ENCODE peak calls at places on chromosomes 12 and 14, in seven cellular contexts. X, I, T, V, O, B and D are unnamed samples.

GRCh38 chr12:62632521-62632920 is 165.9 kb downstream of the MON2 start:
- DNase-seq in X (peak), I (peak), T (peak), V (peak), O (no peak), B (peak), D (peak)

GRCh38 chr14:61561144-61561543 is 134.2 kb upstream of the HIF1A start:
- DNase-seq in X (no peak), I (no peak), T (no peak), V (no peak), O (peak), B (no peak), D (no peak)

GRCh38 chr12:130137141-130138018 is 24.9 kb upstream of the FZD10 start:
- DNase-seq in X (no peak), I (no peak), T (no peak), V (no peak), O (peak), B (no peak), D (no peak)

GRCh38 chr12:49944046-49944445 is 6.5 kb upstream of the AQP2 start:
- DNase-seq in X (no peak), I (no peak), T (no peak), V (no peak), O (no peak), B (no peak), D (no peak)

GRCh38 chr12:123000578-123000977 is 20.1 kb downstream of the ARL6IP4 start:
- DNase-seq in X (no peak), I (no peak), T (no peak), V (no peak), O (no peak), B (no peak), D (no peak)

GRCh38 chr14:92850492-92850891 is 56.4 kb downstream of the GOLGA5 start:
- DNase-seq in X (no peak), I (no peak), T (no peak), V (no peak), O (peak), B (no peak), D (no peak)

GRCh38 chr14:54500744-54501143 is 9.0 kb upstream of the CGRRF1 start:
- DNase-seq in X (no peak), I (no peak), T (no peak), V (no peak), O (no peak), B (no peak), D (no peak)

GRCh38 chr14:35861204-35861868 is 35.2 kb downstream of the BRMS1L start:
- DNase-seq in X (no peak), I (no peak), T (no peak), V (no peak), O (no peak), B (no peak), D (no peak)

GRCh38 chr12:33663000-33663654 is 223.5 kb upstream of the SYT10 start:
- DNase-seq in X (no peak), I (no peak), T (no peak), V (no peak), O (no peak), B (no peak), D (no peak)

GRCh38 chr14:80275208-80275850 is 64.0 kb upstream of the DIO2 start:
- DNase-seq in X (no peak), I (no peak), T (no peak), V (no peak), O (peak), B (no peak), D (no peak)

GRCh38 chr12:124152733-124153132 is 142.2 kb upstream of the RFLNA start:
- DNase-seq in X (no peak), I (no peak), T (no peak), V (no peak), O (no peak), B (no peak), D (no peak)

GRCh38 chr14:81336009-81336408 is 64.1 kb downstream of the STON2 start:
- DNase-seq in X (no peak), I (no peak), T (no peak), V (no peak), O (no peak), B (no peak), D (no peak)

GRCh38 chr12:88453323-88453722 is 126.9 kb downstream of the KITLG start:
- DNase-seq in X (no peak), I (no peak), T (no peak), V (no peak), O (no peak), B (no peak), D (no peak)

GRCh38 chr14:63404906-63405305 is 86.2 kb upstream of the GPHB5 start:
- DNase-seq in X (no peak), I (no peak), T (no peak), V (no peak), O (no peak), B (no peak), D (no peak)

GRCh38 chr14:68386446-68386845 is 406.4 kb downstream of the ZFP36L1 start:
- DNase-seq in X (no peak), I (no peak), T (no peak), V (no peak), O (no peak), B (no peak), D (no peak)

GRCh38 chr14:68389973-68390372 is 402.9 kb downstream of the ZFP36L1 start:
- DNase-seq in X (no peak), I (no peak), T (no peak), V (no peak), O (no peak), B (no peak), D (no peak)

GRCh38 chr14:68384881-68385280 is 408.0 kb downstream of the ZFP36L1 start:
- DNase-seq in X (no peak), I (no peak), T (no peak), V (no peak), O (no peak), B (no peak), D (no peak)

GRCh38 chr14:68384335-68384734 is 408.5 kb downstream of the ZFP36L1 start:
- DNase-seq in X (no peak), I (no peak), T (peak), V (peak), O (no peak), B (no peak), D (no peak)

DNA sequence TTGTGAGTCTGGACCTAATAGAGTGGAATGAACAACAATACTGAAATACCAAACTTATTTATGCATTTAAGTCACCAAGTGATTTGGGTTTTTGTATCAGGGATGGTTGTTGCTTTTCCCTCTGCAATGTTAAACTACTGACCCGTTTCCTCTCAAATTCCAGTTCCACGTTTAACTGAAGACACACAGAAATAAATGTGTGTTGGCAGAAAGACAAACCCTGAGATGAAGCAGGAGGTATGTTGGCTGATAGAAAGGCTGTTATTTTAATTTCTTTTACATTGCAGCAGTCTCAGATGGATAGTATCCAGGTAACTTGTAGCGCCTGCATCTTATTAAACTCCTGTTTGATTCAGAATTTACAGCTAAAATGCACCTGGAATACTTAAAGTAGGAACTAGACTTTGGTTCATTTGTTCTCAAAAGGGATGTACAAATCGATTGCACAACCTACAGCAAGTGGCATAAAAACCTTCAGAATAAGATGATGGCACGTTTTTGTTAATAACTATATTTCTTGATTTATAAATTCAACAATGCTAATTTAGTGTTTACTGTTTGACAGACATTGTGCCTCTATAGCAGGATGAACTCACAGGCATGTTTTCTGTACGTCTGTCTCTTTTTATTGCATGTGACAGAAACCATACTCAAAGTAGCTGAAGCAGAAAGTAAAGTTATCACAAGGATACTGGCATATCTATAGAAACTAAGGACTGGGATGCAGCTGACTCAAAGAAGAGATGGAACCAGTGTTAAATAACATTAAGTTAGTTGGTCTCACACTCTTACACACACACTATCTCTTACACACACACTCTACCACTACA is 405.7 kb downstream of the ZFP36L1 start:
- DNase-seq in X (no peak), I (no peak), T (no peak), V (no peak), O (no peak), B (no peak), D (no peak)
- TF ChIP-seq CTCF in X (no peak), I (no peak), T (no peak), V (no peak), O (no peak), B (no peak), D (no peak)

GRCh38 chr12:32062841-32063240 is 43.8 kb upstream of the BICD1 start:
- DNase-seq in X (no peak), I (no peak), T (no peak), V (no peak), O (no peak), B (no peak), D (no peak)
- TF ChIP-seq CTCF in X (no peak), I (no peak), T (no peak), V (no peak), O (no peak), B (no peak), D (peak)

DNA sequence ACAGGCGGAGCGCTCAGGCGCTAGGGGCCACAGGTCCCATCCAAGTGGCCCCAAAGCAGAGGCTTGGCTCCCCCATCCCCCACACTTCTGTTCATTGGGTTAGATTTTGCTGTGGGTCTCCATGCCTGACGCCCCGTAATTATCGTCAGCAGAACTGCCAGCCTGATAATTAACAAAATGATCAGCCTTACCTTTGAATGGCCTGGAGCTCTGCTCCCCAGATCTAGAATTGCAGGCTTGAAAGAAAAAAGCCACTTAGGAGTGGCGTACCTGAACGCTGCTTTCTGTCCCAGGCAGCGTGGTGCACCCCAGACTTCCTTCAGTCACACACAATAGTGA is 28.7 kb upstream of the LRP1-AS start:
- DNase-seq in X (no peak), I (no peak), T (no peak), V (no peak), O (no peak), B (no peak), D (no peak)
- TF ChIP-seq CTCF in X (no peak), I (peak), T (peak), V (no peak), O (no peak), B (no peak), D (no peak)

GRCh38 chr12:12209043-12209442 is 57.8 kb downstream of the LRP6 start:
- DNase-seq in X (no peak), I (no peak), T (no peak), V (no peak), O (no peak), B (no peak), D (no peak)

GRCh38 chr12:12206776-12207388 is 60.0 kb downstream of the LRP6 start:
- DNase-seq in X (no peak), I (no peak), T (no peak), V (no peak), O (no peak), B (no peak), D (no peak)

GRCh38 chr12:12210416-12210815 is 56.4 kb downstream of the LRP6 start:
- DNase-seq in X (no peak), I (no peak), T (no peak), V (no peak), O (no peak), B (no peak), D (no peak)

GRCh38 chr12:12209675-12210074 is 57.2 kb downstream of the LRP6 start:
- DNase-seq in X (no peak), I (no peak), T (no peak), V (no peak), O (no peak), B (no peak), D (no peak)

DNA sequence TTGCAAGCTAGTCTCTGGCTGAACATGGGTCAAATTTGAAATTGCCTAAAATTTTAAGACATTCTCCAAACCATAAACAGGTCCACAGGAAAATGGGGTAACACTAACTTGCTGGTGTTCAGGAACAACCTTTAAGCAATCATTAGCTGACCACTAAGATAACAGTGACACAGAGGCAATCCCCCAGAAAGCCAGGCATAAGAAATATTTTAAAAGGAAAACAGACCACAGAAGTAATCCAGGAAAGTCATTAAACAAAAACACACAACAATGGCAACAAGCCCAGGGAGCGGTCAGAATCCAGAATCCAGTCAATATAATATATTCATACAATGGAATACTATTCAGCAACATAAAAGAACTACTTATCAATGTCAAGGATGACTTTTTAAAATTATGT is 59.1 kb downstream of the LRP6 start:
- DNase-seq in X (no peak), I (no peak), T (no peak), V (no peak), O (no peak), B (no peak), D (no peak)
- TF ChIP-seq CTCF in X (no peak), I (no peak), T (no peak), V (no peak), O (no peak), B (no peak), D (no peak)

GRCh38 chr14:59123975-59124374 is 64.5 kb upstream of the DAAM1 start:
- DNase-seq in X (no peak), I (no peak), T (no peak), V (no peak), O (peak), B (no peak), D (no peak)
- TF ChIP-seq CTCF in X (no peak), I (no peak), T (no peak), V (peak), O (peak), B (no peak), D (peak)

DNA sequence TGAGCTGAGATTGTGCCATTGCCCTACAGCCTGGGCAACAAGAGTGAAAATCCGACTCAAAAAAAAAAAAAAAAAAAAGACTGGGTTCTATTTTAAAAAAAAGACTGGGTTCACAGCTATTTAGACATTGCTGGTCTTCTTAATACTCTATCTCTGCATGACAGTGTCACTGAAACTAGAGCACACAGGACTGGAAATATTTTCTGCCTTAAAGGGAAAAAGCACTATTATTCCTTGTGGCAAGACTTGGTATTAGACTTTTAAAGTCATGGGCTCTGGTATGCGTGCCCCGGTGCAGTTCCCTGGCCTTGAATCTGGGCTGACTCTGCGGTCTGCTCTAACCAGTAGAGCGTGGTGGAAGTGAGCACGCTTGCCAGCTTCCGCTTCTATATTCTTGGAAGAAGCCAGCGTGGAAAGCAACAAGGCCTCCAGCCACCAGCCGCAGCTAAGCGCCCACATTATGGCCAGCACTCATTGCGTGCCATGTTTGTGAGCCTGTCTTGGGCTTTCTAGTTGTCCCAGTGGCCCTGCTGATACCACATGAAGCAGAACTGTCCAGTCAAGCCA is 31.3 kb downstream of the PRKAB1 start:
- DNase-seq in X (no peak), I (no peak), T (no peak), V (no peak), O (no peak), B (no peak), D (no peak)
- TF ChIP-seq CTCF in X (no peak), I (no peak), T (no peak), V (no peak), O (no peak), B (no peak), D (no peak)

DNA sequence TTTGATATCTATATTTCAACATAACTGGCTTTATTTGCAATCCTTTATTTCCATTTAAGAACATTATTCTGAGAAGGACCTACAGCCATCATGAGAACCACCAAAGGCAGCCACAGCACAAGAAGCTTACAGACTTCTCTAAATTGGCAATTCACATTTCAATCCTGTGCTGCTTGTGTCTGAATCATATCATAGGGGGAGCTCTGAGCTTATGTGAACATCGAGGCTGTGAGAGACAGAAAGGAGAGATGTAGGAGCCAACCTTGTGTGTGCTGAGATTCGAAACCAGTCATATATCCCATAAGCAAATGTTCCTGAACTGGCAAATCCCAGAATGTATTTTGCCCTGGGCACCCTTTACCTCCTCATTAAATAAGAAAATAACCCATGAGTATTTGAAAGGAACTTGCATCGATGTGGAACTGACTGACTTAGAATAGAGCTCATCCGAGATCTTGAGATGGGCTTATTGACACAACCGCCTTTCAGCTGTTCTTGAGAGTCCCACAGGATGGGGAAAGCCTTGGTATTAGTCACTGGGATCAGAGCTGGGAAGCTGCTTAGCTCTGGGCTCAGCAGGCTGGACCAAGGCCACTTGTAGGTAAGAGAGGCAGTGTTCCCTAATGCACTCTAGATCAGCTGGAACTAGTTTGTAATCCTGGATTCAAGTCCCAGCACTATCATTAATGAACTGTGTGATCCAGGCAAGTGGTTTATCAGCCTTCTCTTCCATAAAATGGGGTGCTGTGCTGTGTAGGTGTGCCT is 329.8 kb downstream of the CACNA1C start:
- DNase-seq in X (no peak), I (no peak), T (no peak), V (no peak), O (peak), B (no peak), D (no peak)
- TF ChIP-seq CTCF in X (no peak), I (no peak), T (no peak), V (no peak), O (no peak), B (no peak), D (no peak)